ENCODE peak calls at places on chromosomes 13 and 19, in seven cellular contexts. P is astrocyte of the cerebellum, R is progenitor cell of endocrine pancreas, K is IMR-90, T is cardiac muscle cell, G is left ventricle myocardium inferior, A is foreskin keratinocyte. U is an unnamed sample.

GRCh38 chr13:113408562-113408961 is 44.6 kb upstream of the GRTP1 start:
- DNase-seq in G (no peak), A (no peak), T (no peak), R (no peak), K (no peak), P (no peak), U (no peak)

GRCh38 chr13:51869921-51870320 is 8.2 kb downstream of the CCDC70 start:
- DNase-seq in G (no peak), P (no peak), T (no peak), K (no peak), A (no peak), R (no peak), U (no peak)

GRCh38 chr13:33279898-33280549 is 5.5 kb downstream of the STARD13 start:
- DNase-seq in G (no peak), R (no peak), P (no peak), A (peak), T (no peak), K (peak), U (no peak)

GRCh38 chr13:60009300-60010248 is 154.2 kb downstream of the DIAPH3 start:
- DNase-seq in T (no peak), R (no peak), P (no peak), K (no peak), A (no peak), G (no peak), U (no peak)

GRCh38 chr19:14550201-14550754 is 20.9 kb downstream of the TECR start:
- DNase-seq in G (no peak), A (no peak), R (no peak), T (no peak), K (no peak), P (no peak), U (no peak)

GRCh38 chr13:47147784-47148062 is 250.9 kb upstream of the HTR2A start:
- DNase-seq in K (no peak), G (no peak), P (no peak), R (no peak), A (no peak), T (no peak), U (no peak)

GRCh38 chr13:99465454-99465853 is 35.8 kb upstream of the TM9SF2 start:
- DNase-seq in R (no peak), T (no peak), K (no peak), P (no peak), G (no peak), A (no peak), U (no peak)

GRCh38 chr19:16530540-16531379 is 11.5 kb downstream of the CHERP start:
- DNase-seq in K (no peak), A (no peak), R (no peak), G (no peak), T (no peak), P (no peak), U (no peak)

GRCh38 chr19:36009220-36009619 is 607 bp upstream of the SYNE4 start:
- DNase-seq in P (no peak), G (peak), R (peak), A (no peak), K (peak), T (peak), U (no peak)

GRCh38 chr19:4343845-4344713 is 717 bp downstream of the MPND start:
- DNase-seq in P (no peak), T (no peak), A (no peak), R (no peak), G (no peak), K (no peak), U (no peak)

GRCh38 chr13:72062566-72062965 is 195.6 kb upstream of the DACH1 start:
- DNase-seq in P (no peak), K (no peak), G (peak), R (no peak), T (no peak), A (no peak), U (no peak)

GRCh38 chr13:30809787-30810186 is 74.4 kb downstream of the ALOX5AP start:
- DNase-seq in R (no peak), T (no peak), G (no peak), A (no peak), P (no peak), K (no peak), U (no peak)

GRCh38 chr13:71522976-71523517 is 344.0 kb downstream of the DACH1 start:
- DNase-seq in G (no peak), P (no peak), R (no peak), A (no peak), K (no peak), T (no peak), U (no peak)

GRCh38 chr19:46783670-46784069 is 4.7 kb downstream of the SLC1A5 start:
- DNase-seq in A (no peak), P (no peak), R (no peak), K (no peak), G (no peak), T (no peak), U (no peak)

GRCh38 chr13:98142427-98143156 is at the start of gene FARP1:
- DNase-seq in T (peak), G (peak), P (no peak), R (peak), A (peak), K (peak), U (peak)

GRCh38 chr19:38047048-38047435 is 140.0 kb downstream of the SIPA1L3 start:
- DNase-seq in T (no peak), G (no peak), R (no peak), P (no peak), K (no peak), A (no peak), U (no peak)

GRCh38 chr13:29591310-29591709 is 4.2 kb downstream of the SLC7A1 start:
- DNase-seq in K (peak), R (no peak), A (no peak), G (no peak), P (no peak), T (no peak), U (no peak)

GRCh38 chr19:19399733-19400438 is 5.6 kb upstream of the GATAD2A start:
- DNase-seq in K (peak), T (no peak), A (no peak), R (no peak), P (no peak), G (no peak), U (no peak)

GRCh38 chr19:40178756-40179155 is 12.5 kb upstream of the MAP3K10 start:
- DNase-seq in K (no peak), T (no peak), P (no peak), A (peak), R (no peak), G (no peak), U (no peak)

GRCh38 chr19:16449330-16449961 is 22.3 kb downstream of the EPS15L1 start:
- DNase-seq in A (no peak), G (no peak), P (no peak), R (no peak), K (peak), T (no peak), U (no peak)

GRCh38 chr13:62997038-62997619 is 1581.5 kb upstream of the PCDH20 start:
- DNase-seq in G (no peak), T (no peak), A (no peak), P (no peak), K (no peak), R (no peak), U (no peak)

GRCh38 chr19:31253816-31254551 is 95.3 kb downstream of the TSHZ3 start:
- DNase-seq in K (peak), T (no peak), R (no peak), G (no peak), P (peak), A (peak), U (no peak)

GRCh38 chr13:21580736-21581135 is 23.2 kb downstream of the MICU2 start:
- DNase-seq in T (no peak), A (no peak), K (no peak), R (no peak), P (no peak), G (no peak), U (no peak)

GRCh38 chr13:74869846-74870245 is 612.1 kb downstream of the TBC1D4 start:
- DNase-seq in A (peak), R (no peak), G (no peak), P (no peak), K (no peak), T (no peak), U (no peak)

GRCh38 chr19:55258476-55258827 is 365 bp downstream of the PPP6R1 start:
- DNase-seq in P (no peak), R (peak), K (no peak), A (no peak), T (peak), G (peak), U (no peak)

GRCh38 chr13:26440111-26440510 is 117.4 kb upstream of the WASF3 start:
- DNase-seq in G (no peak), K (peak), A (no peak), R (no peak), P (no peak), T (no peak), U (no peak)

GRCh38 chr19:35156673-35157014 is 2.1 kb downstream of the FXYD5 start:
- DNase-seq in G (no peak), A (no peak), K (no peak), T (no peak), R (no peak), P (no peak), U (no peak)

GRCh38 chr19:30556230-30556711 is 184.1 kb downstream of the ZNF536 start:
- DNase-seq in A (no peak), P (no peak), R (no peak), G (no peak), K (no peak), T (no peak), U (no peak)

GRCh38 chr13:109547942-109548860 is 238.2 kb downstream of the IRS2 start:
- DNase-seq in A (no peak), P (no peak), K (no peak), R (no peak), T (peak), G (no peak), U (no peak)

GRCh38 chr19:3045885-3046603 is 16.3 kb downstream of the TLE5 start:
- DNase-seq in R (no peak), A (no peak), T (peak), G (no peak), P (no peak), K (no peak), U (no peak)

GRCh38 chr19:16076154-16076957 is at the start of gene TPM4:
- DNase-seq in R (peak), P (peak), K (peak), A (peak), T (peak), G (peak), U (peak)

GRCh38 chr13:105491345-105491744 is 1044.1 kb downstream of the EFNB2 start:
- DNase-seq in T (no peak), G (no peak), A (no peak), K (no peak), P (no peak), R (no peak), U (no peak)

GRCh38 chr19:33242911-33243310 is 17.3 kb upstream of the SLC7A10 start:
- DNase-seq in G (no peak), T (no peak), R (no peak), K (no peak), A (no peak), P (no peak), U (no peak)

GRCh38 chr13:80168089-80168850 is 172.7 kb downstream of the SPRY2 start:
- DNase-seq in R (no peak), A (no peak), G (no peak), K (peak), P (no peak), T (peak), U (no peak)

GRCh38 chr19:34667349-34668076 is 9.4 kb downstream of the SCGB2B2 start:
- DNase-seq in T (no peak), G (no peak), A (no peak), K (peak), P (no peak), R (no peak), U (no peak)

GRCh38 chr13:51000058-51000457 is 90.5 kb downstream of the RNASEH2B start:
- DNase-seq in A (no peak), P (no peak), G (no peak), R (no peak), K (no peak), T (peak), U (no peak)

GRCh38 chr19:24159707-24160106 is 72.7 kb downstream of the ZNF254 start:
- DNase-seq in K (peak), R (no peak), P (no peak), A (peak), T (no peak), G (no peak), U (no peak)
- TF ChIP-seq CTCF in K (peak), R (no peak), P (peak), A (peak), T (peak), G (peak), U (peak)

GRCh38 chr19:10478476-10478875 is 24.7 kb downstream of the KEAP1 start:
- DNase-seq in R (no peak), A (no peak), P (no peak), G (no peak), K (peak), T (no peak), U (no peak)

GRCh38 chr19:10473192-10473591 is 30.0 kb downstream of the KEAP1 start:
- DNase-seq in P (no peak), R (no peak), T (no peak), K (no peak), A (no peak), G (no peak), U (no peak)

GRCh38 chr19:10474962-10475451 is 28.1 kb downstream of the KEAP1 start:
- DNase-seq in T (no peak), A (no peak), G (no peak), P (no peak), R (no peak), K (no peak), U (no peak)

GRCh38 chr19:10478903-10479384 is 24.2 kb downstream of the KEAP1 start:
- DNase-seq in A (peak), T (peak), G (peak), K (peak), R (peak), P (peak), U (peak)
- TF ChIP-seq CTCF in A (peak), T (peak), G (peak), K (peak), R (peak), P (peak), U (peak)

GRCh38 chr19:6769006-6769637 is 1.9 kb upstream of the SH2D3A start:
- DNase-seq in A (no peak), T (peak), G (no peak), P (no peak), R (no peak), K (peak), U (no peak)
- TF ChIP-seq CTCF in A (peak), T (peak), G (peak), P (no peak), R (peak), K (peak), U (peak)

GRCh38 chr13:81987159-81987558 is 1646.2 kb upstream of the SPRY2 start:
- DNase-seq in T (no peak), R (no peak), A (no peak), P (no peak), K (no peak), G (no peak), U (no peak)
- TF ChIP-seq CTCF in T (no peak), R (no peak), A (peak), P (no peak), K (no peak), G (no peak), U (no peak)

U was measured in AG09319.